ENCODE peak calls at places on chromosomes 1 and 21, in ten cellular contexts. One of them, this sample, is unnamed.

GRCh38 chr1:57218487-57219079 is 205.3 kb downstream of the DAB1 start:
- DNase-seq in adrenal gland: no peak
- DNase-seq in heart right ventricle: no peak
- DNase-seq in cardiac muscle cell: peak; percentile 28
- DNase-seq in left ventricle myocardium inferior: no peak
- DNase-seq in kidney epithelial cell: no peak
- DNase-seq in heart left ventricle: no peak
- DNase-seq in bronchial epithelial cell: no peak
- DNase-seq in fibroblast of pulmonary artery: no peak
- DNase-seq in A549: no peak
- DNase-seq in this sample: no peak

GRCh38 chr1:198913667-198914066 is 274.8 kb downstream of the PTPRC start:
- DNase-seq in fibroblast of pulmonary artery: peak; percentile 68
- DNase-seq in heart right ventricle: peak; percentile 16
- DNase-seq in bronchial epithelial cell: no peak
- DNase-seq in adrenal gland: no peak
- DNase-seq in heart left ventricle: no peak
- DNase-seq in kidney epithelial cell: no peak
- DNase-seq in A549: no peak
- DNase-seq in cardiac muscle cell: no peak
- DNase-seq in left ventricle myocardium inferior: peak; percentile 29
- DNase-seq in this sample: peak; percentile 85

GRCh38 chr21:38297193-38297592 is 40.4 kb downstream of the KCNJ15 start:
- DNase-seq in A549: no peak
- DNase-seq in adrenal gland: no peak
- DNase-seq in heart right ventricle: no peak
- DNase-seq in heart left ventricle: no peak
- DNase-seq in fibroblast of pulmonary artery: peak; percentile 46
- DNase-seq in cardiac muscle cell: peak; percentile 10
- DNase-seq in bronchial epithelial cell: peak; percentile 36
- DNase-seq in left ventricle myocardium inferior: no peak
- DNase-seq in kidney epithelial cell: no peak
- DNase-seq in this sample: peak; percentile 72

GRCh38 chr1:235864965-235865525 is 1.7 kb downstream of the LYST start:
- DNase-seq in heart left ventricle: no peak
- DNase-seq in fibroblast of pulmonary artery: no peak
- DNase-seq in A549: no peak
- DNase-seq in left ventricle myocardium inferior: no peak
- DNase-seq in adrenal gland: no peak
- DNase-seq in heart right ventricle: no peak
- DNase-seq in bronchial epithelial cell: no peak
- DNase-seq in cardiac muscle cell: no peak
- DNase-seq in kidney epithelial cell: no peak
- DNase-seq in this sample: peak; percentile 67

GRCh38 chr1:207051615-207051943 is 571 bp upstream of the YOD1 start:
- DNase-seq in heart left ventricle: no peak
- DNase-seq in A549: no peak
- DNase-seq in left ventricle myocardium inferior: no peak
- DNase-seq in heart right ventricle: no peak
- DNase-seq in cardiac muscle cell: no peak
- DNase-seq in bronchial epithelial cell: no peak
- DNase-seq in fibroblast of pulmonary artery: no peak
- DNase-seq in kidney epithelial cell: no peak
- DNase-seq in adrenal gland: no peak
- DNase-seq in this sample: no peak

GRCh38 chr1:26703466-26703865 is 7.7 kb downstream of the ARID1A start:
- DNase-seq in bronchial epithelial cell: no peak
- DNase-seq in A549: no peak
- DNase-seq in adrenal gland: no peak
- DNase-seq in left ventricle myocardium inferior: no peak
- DNase-seq in cardiac muscle cell: no peak
- DNase-seq in fibroblast of pulmonary artery: no peak
- DNase-seq in kidney epithelial cell: no peak
- DNase-seq in heart left ventricle: no peak
- DNase-seq in heart right ventricle: no peak
- DNase-seq in this sample: no peak

GRCh38 chr21:35792569-35792968 is 267.8 kb downstream of the SETD4 start:
- DNase-seq in A549: no peak
- DNase-seq in kidney epithelial cell: no peak
- DNase-seq in cardiac muscle cell: no peak
- DNase-seq in heart left ventricle: no peak
- DNase-seq in left ventricle myocardium inferior: no peak
- DNase-seq in adrenal gland: no peak
- DNase-seq in heart right ventricle: no peak
- DNase-seq in fibroblast of pulmonary artery: no peak
- DNase-seq in bronchial epithelial cell: no peak
- DNase-seq in this sample: no peak

GRCh38 chr1:1335792-1336248 is 4.7 kb downstream of the TAS1R3 start:
- DNase-seq in fibroblast of pulmonary artery: no peak
- DNase-seq in left ventricle myocardium inferior: no peak
- DNase-seq in cardiac muscle cell: no peak
- DNase-seq in heart left ventricle: no peak
- DNase-seq in kidney epithelial cell: no peak
- DNase-seq in heart right ventricle: no peak
- DNase-seq in bronchial epithelial cell: no peak
- DNase-seq in A549: no peak
- DNase-seq in adrenal gland: no peak
- DNase-seq in this sample: no peak

GRCh38 chr1:149849246-149849946 is 50.0 kb upstream of the BOLA1 start:
- DNase-seq in left ventricle myocardium inferior: no peak
- DNase-seq in heart right ventricle: no peak
- DNase-seq in kidney epithelial cell: no peak
- DNase-seq in A549: no peak
- DNase-seq in heart left ventricle: no peak
- DNase-seq in adrenal gland: no peak
- DNase-seq in bronchial epithelial cell: no peak
- DNase-seq in cardiac muscle cell: peak; percentile 0
- DNase-seq in fibroblast of pulmonary artery: no peak
- DNase-seq in this sample: no peak

GRCh38 chr1:51328279-51328678 is 2.1 kb downstream of the TTC39A start:
- DNase-seq in heart right ventricle: no peak
- DNase-seq in heart left ventricle: no peak
- DNase-seq in left ventricle myocardium inferior: no peak
- DNase-seq in bronchial epithelial cell: peak; percentile 7
- DNase-seq in A549: no peak
- DNase-seq in cardiac muscle cell: no peak
- DNase-seq in kidney epithelial cell: no peak
- DNase-seq in fibroblast of pulmonary artery: no peak
- DNase-seq in adrenal gland: no peak
- DNase-seq in this sample: no peak

DNA sequence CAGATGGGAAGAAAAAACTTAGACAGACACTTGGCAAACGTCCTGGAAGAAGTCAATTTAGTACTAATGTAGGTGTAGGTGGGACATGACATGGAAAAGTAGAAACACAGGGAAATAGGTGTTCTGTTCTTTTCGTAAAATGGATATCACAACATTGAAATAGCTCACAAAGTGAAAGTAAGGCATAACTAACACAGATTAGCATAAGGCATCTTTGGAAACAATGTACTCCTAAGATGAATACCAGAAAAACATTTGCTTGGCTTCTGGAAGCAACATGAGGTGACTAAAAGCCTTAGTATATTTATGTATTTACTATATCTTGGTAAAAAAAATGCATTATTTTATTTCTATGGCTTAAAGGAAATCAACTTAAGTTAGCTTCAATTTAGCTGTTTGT is 61.6 kb downstream of the GORAB start:
- DNase-seq in heart left ventricle: no peak
- DNase-seq in left ventricle myocardium inferior: no peak
- DNase-seq in fibroblast of pulmonary artery: no peak
- DNase-seq in A549: no peak
- DNase-seq in cardiac muscle cell: no peak
- DNase-seq in adrenal gland: no peak
- DNase-seq in heart right ventricle: no peak
- DNase-seq in bronchial epithelial cell: no peak
- DNase-seq in kidney epithelial cell: no peak
- DNase-seq in this sample: peak; percentile 7
- H3K4me3 ChIP-seq in heart left ventricle: no peak overlapping the region
- H3K4me3 ChIP-seq in left ventricle myocardium inferior: no peak overlapping the region
- H3K4me3 ChIP-seq in fibroblast of pulmonary artery: no peak overlapping the region
- H3K4me3 ChIP-seq in A549: no peak overlapping the region
- H3K4me3 ChIP-seq in cardiac muscle cell: no peak overlapping the region
- H3K4me3 ChIP-seq in adrenal gland: no peak overlapping the region
- H3K4me3 ChIP-seq in heart right ventricle: no peak overlapping the region
- H3K4me3 ChIP-seq in bronchial epithelial cell: no peak overlapping the region
- H3K4me3 ChIP-seq in kidney epithelial cell: no peak overlapping the region
- H3K4me3 ChIP-seq in this sample: no peak overlapping the region

GRCh38 chr1:33003657-33004056 is 33.0 kb downstream of the AK2 start:
- DNase-seq in left ventricle myocardium inferior: no peak
- DNase-seq in heart left ventricle: no peak
- DNase-seq in fibroblast of pulmonary artery: no peak
- DNase-seq in kidney epithelial cell: no peak
- DNase-seq in cardiac muscle cell: no peak
- DNase-seq in A549: no peak
- DNase-seq in adrenal gland: no peak
- DNase-seq in heart right ventricle: no peak
- DNase-seq in bronchial epithelial cell: no peak
- DNase-seq in this sample: no peak

GRCh38 chr1:33000427-33001026 is 35.9 kb upstream of the RNF19B start:
- DNase-seq in adrenal gland: no peak
- DNase-seq in left ventricle myocardium inferior: no peak
- DNase-seq in heart left ventricle: no peak
- DNase-seq in A549: no peak
- DNase-seq in kidney epithelial cell: no peak
- DNase-seq in heart right ventricle: no peak
- DNase-seq in cardiac muscle cell: no peak
- DNase-seq in fibroblast of pulmonary artery: no peak
- DNase-seq in bronchial epithelial cell: no peak
- DNase-seq in this sample: no peak

GRCh38 chr1:33002006-33002405 is 34.7 kb downstream of the AK2 start:
- DNase-seq in cardiac muscle cell: no peak
- DNase-seq in fibroblast of pulmonary artery: no peak
- DNase-seq in adrenal gland: no peak
- DNase-seq in A549: no peak
- DNase-seq in bronchial epithelial cell: no peak
- DNase-seq in heart right ventricle: no peak
- DNase-seq in kidney epithelial cell: no peak
- DNase-seq in heart left ventricle: no peak
- DNase-seq in left ventricle myocardium inferior: no peak
- DNase-seq in this sample: no peak

GRCh38 chr1:32998997-32999396 is 34.4 kb upstream of the RNF19B start:
- DNase-seq in kidney epithelial cell: no peak
- DNase-seq in bronchial epithelial cell: no peak
- DNase-seq in A549: no peak
- DNase-seq in left ventricle myocardium inferior: peak; percentile 62
- DNase-seq in heart left ventricle: peak; percentile 68
- DNase-seq in cardiac muscle cell: no peak
- DNase-seq in heart right ventricle: peak; percentile 66
- DNase-seq in fibroblast of pulmonary artery: peak; percentile 33
- DNase-seq in adrenal gland: peak; percentile 80
- DNase-seq in this sample: no peak

DNA sequence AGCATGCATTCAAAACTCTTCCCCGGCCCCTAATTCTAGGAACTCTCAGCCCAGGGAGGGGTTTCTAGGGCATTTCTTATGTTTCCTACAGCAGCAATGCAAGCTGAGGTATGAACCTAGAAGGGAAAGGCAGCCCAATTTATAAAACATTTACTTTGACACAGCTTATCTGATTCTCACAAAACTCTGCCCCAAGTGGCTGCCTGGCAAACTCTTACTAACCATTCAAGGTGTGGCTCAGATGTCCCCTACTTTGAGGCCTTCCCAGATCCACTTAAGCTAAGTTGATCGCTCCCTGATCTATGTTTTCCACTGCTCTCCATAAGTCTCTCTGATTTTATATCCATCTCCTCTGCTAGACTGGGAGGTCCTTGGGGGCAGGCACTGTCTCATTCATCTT is 35.4 kb downstream of the AK2 start:
- DNase-seq in left ventricle myocardium inferior: no peak
- DNase-seq in adrenal gland: no peak
- DNase-seq in A549: peak; percentile 19
- DNase-seq in fibroblast of pulmonary artery: no peak
- DNase-seq in bronchial epithelial cell: no peak
- DNase-seq in kidney epithelial cell: no peak
- DNase-seq in cardiac muscle cell: no peak
- DNase-seq in heart right ventricle: no peak
- DNase-seq in heart left ventricle: no peak
- DNase-seq in this sample: no peak
- TF ChIP-seq CTCF in left ventricle myocardium inferior: peak; percentile 13
- TF ChIP-seq CTCF in adrenal gland: no peak
- TF ChIP-seq CTCF in A549: no peak
- TF ChIP-seq CTCF in fibroblast of pulmonary artery: peak; percentile 13
- TF ChIP-seq CTCF in bronchial epithelial cell: peak; percentile 26
- TF ChIP-seq CTCF in kidney epithelial cell: peak; percentile 20
- TF ChIP-seq CTCF in cardiac muscle cell: peak; percentile 12
- TF ChIP-seq CTCF in heart right ventricle: no peak
- TF ChIP-seq CTCF in heart left ventricle: no peak
- TF ChIP-seq CTCF in this sample: peak; percentile 15

GRCh38 chr1:70190180-70190579 is 15.2 kb downstream of the LRRC40 start:
- DNase-seq in fibroblast of pulmonary artery: no peak
- DNase-seq in adrenal gland: no peak
- DNase-seq in cardiac muscle cell: no peak
- DNase-seq in A549: no peak
- DNase-seq in left ventricle myocardium inferior: no peak
- DNase-seq in heart right ventricle: no peak
- DNase-seq in bronchial epithelial cell: no peak
- DNase-seq in kidney epithelial cell: no peak
- DNase-seq in heart left ventricle: no peak
- DNase-seq in this sample: no peak
- H3K4me3 ChIP-seq in fibroblast of pulmonary artery: no peak overlapping the region
- H3K4me3 ChIP-seq in adrenal gland: no peak overlapping the region
- H3K4me3 ChIP-seq in cardiac muscle cell: no peak overlapping the region
- H3K4me3 ChIP-seq in A549: no peak overlapping the region
- H3K4me3 ChIP-seq in left ventricle myocardium inferior: no peak overlapping the region
- H3K4me3 ChIP-seq in heart right ventricle: no peak overlapping the region
- H3K4me3 ChIP-seq in bronchial epithelial cell: no peak overlapping the region
- H3K4me3 ChIP-seq in kidney epithelial cell: no peak overlapping the region
- H3K4me3 ChIP-seq in heart left ventricle: no peak overlapping the region
- H3K4me3 ChIP-seq in this sample: no peak overlapping the region

GRCh38 chr1:247680171-247680570 is 632 bp upstream of the OR13G1 start:
- DNase-seq in A549: no peak
- DNase-seq in bronchial epithelial cell: no peak
- DNase-seq in heart right ventricle: no peak
- DNase-seq in heart left ventricle: no peak
- DNase-seq in fibroblast of pulmonary artery: no peak
- DNase-seq in left ventricle myocardium inferior: no peak
- DNase-seq in adrenal gland: no peak
- DNase-seq in kidney epithelial cell: no peak
- DNase-seq in cardiac muscle cell: no peak
- DNase-seq in this sample: no peak

GRCh38 chr1:247679639-247680038 is at the start of gene OR13G1:
- DNase-seq in kidney epithelial cell: no peak
- DNase-seq in A549: no peak
- DNase-seq in left ventricle myocardium inferior: no peak
- DNase-seq in heart left ventricle: no peak
- DNase-seq in heart right ventricle: no peak
- DNase-seq in adrenal gland: no peak
- DNase-seq in fibroblast of pulmonary artery: no peak
- DNase-seq in cardiac muscle cell: no peak
- DNase-seq in bronchial epithelial cell: no peak
- DNase-seq in this sample: no peak

DNA sequence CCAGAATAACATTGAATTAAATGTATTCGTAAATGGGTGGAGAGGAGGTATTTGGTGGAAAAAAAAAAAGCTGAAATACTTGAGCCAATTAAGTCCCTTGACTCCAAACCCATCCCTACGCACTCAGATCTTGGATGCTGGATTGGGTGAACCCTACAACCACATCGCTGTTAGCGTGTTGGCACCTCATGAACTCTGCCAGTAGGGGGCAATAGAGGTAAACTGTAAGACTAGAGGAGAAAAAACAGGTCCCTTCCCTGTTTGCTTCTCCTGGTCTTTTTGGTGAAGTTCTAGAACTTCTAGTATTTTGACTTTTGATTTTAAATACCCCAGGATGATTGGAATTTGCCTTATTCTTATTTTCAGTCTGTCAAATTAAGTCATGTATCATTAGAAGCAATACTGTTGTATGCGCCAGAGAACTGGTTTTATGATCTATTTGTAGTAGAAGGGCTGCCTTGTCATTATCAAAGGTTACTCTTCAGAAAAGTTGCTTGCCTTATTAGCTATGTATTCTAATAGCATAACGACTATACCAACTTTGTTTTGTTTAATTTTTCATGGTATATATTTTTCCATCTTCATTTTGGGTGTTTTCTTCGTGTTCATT is 1.9 kb upstream of the OR13G1 start:
- DNase-seq in left ventricle myocardium inferior: no peak
- DNase-seq in kidney epithelial cell: peak; percentile 5
- DNase-seq in fibroblast of pulmonary artery: peak; percentile 48
- DNase-seq in adrenal gland: peak; percentile 17
- DNase-seq in bronchial epithelial cell: peak; percentile 31
- DNase-seq in heart left ventricle: no peak
- DNase-seq in A549: peak; percentile 42
- DNase-seq in heart right ventricle: no peak
- DNase-seq in cardiac muscle cell: peak; percentile 89
- DNase-seq in this sample: peak; percentile 37
- TF ChIP-seq CTCF in left ventricle myocardium inferior: peak; percentile 60
- TF ChIP-seq CTCF in kidney epithelial cell: peak; percentile 79
- TF ChIP-seq CTCF in fibroblast of pulmonary artery: peak; percentile 64
- TF ChIP-seq CTCF in adrenal gland: peak; percentile 36
- TF ChIP-seq CTCF in bronchial epithelial cell: peak; percentile 50
- TF ChIP-seq CTCF in heart left ventricle: peak; percentile 39
- TF ChIP-seq CTCF in A549: peak; percentile 20
- TF ChIP-seq CTCF in heart right ventricle: peak; percentile 57
- TF ChIP-seq CTCF in cardiac muscle cell: peak; percentile 53
- TF ChIP-seq CTCF in this sample: peak; percentile 70